ENCODE peak calls at places on chromosome 3, in five cellular contexts. Y is NCI-H226; K is K562; Q is stimulated activated CD8-positive, alpha-beta memory T cell treated with anti-CD3 and anti-CD28 coated beads, Interleukin-15, amount 100 ng/mL, for 24 hours; D is T-helper 1 cell. I is an unnamed sample.

GRCh38 chr3:99509224-99509623 is 129.2 kb upstream of the COL8A1 start:
- DNase-seq in K (no peak), Q (no peak), D (no peak), Y (peak; percentile 95), I (no peak)

GRCh38 chr3:148131990-148132638 is 565.6 kb upstream of the AGTR1 start:
- DNase-seq in Y (peak; percentile 23), K (no peak), D (no peak), Q (no peak), I (no peak)

GRCh38 chr3:73018298-73018697 is 21.7 kb downstream of the PPP4R2 start:
- DNase-seq in K (no peak), Y (no peak), D (no peak), Q (no peak), I (no peak)

GRCh38 chr3:22089284-22089683 is 338.3 kb upstream of the ZNF385D start:
- DNase-seq in D (no peak), Q (no peak), Y (peak; percentile 20), K (peak; percentile 1), I (no peak)

GRCh38 chr3:70832811-70833509 is 520.5 kb upstream of the MDFIC2 start:
- DNase-seq in K (no peak), D (no peak), Y (no peak), Q (no peak), I (no peak)

GRCh38 chr3:66378256-66378655 is 122.6 kb downstream of the LRIG1 start:
- DNase-seq in Y (no peak), K (peak; percentile 17), Q (no peak), D (peak; percentile 49), I (peak; percentile 49)

GRCh38 chr3:37922721-37923575 is 61.3 kb downstream of the CTDSPL start:
- DNase-seq in D (no peak), K (peak; percentile 25), Q (no peak), Y (no peak), I (no peak)

GRCh38 chr3:72143322-72143721 is 358.4 kb upstream of the PROK2 start:
- DNase-seq in Y (no peak), D (no peak), Q (no peak), K (peak; percentile 80), I (no peak)

GRCh38 chr3:36393563-36393962 is 13.3 kb downstream of the STAC start:
- DNase-seq in K (no peak), D (no peak), Y (no peak), Q (no peak), I (no peak)

GRCh38 chr3:170542704-170543103 is 43.2 kb downstream of the SLC7A14 start:
- DNase-seq in D (no peak), K (no peak), Y (no peak), Q (no peak), I (no peak)

GRCh38 chr3:13114811-13115615 is 41.8 kb upstream of the IQSEC1 start:
- DNase-seq in D (no peak), Y (no peak), Q (no peak), K (no peak), I (no peak)

GRCh38 chr3:24573576-24573975 is 78.9 kb upstream of the THRB start:
- DNase-seq in Y (no peak), K (no peak), D (no peak), Q (no peak), I (no peak)

GRCh38 chr3:161343986-161344385 is 27.3 kb downstream of the SPTSSB start:
- DNase-seq in Y (no peak), Q (no peak), D (no peak), K (no peak), I (no peak)

GRCh38 chr3:118987466-118987865 is 47.2 kb downstream of the IGSF11 start:
- DNase-seq in D (no peak), Q (no peak), K (no peak), Y (no peak), I (no peak)